ENCODE peak calls at places on chromosome 2, in ten cellular contexts. T, E, X, B, K, O, J, M, P and D are unnamed samples.

GRCh38 chr2:23844905-23845304 is 82.0 kb downstream of the ATAD2B start:
- DNase-seq in T (no peak), E (no peak), X (no peak), B (no peak), K (no peak), O (no peak), J (no peak), M (no peak), P (no peak), D (no peak)

GRCh38 chr2:5673861-5674240 is 18.3 kb upstream of the SOX11 start:
- DNase-seq in T (no peak), E (peak; percentile 40), X (no peak), B (no peak), K (no peak), O (no peak), J (no peak), M (no peak), P (no peak), D (no peak)

GRCh38 chr2:173002751-173003541 is 72.7 kb upstream of the MAP3K20 start:
- DNase-seq in T (no peak), E (peak; percentile 14), X (no peak), B (no peak), K (no peak), O (no peak), J (no peak), M (no peak), P (no peak), D (no peak)

GRCh38 chr2:183021613-183022012 is 16.6 kb downstream of the NCKAP1 start:
- DNase-seq in T (no peak), E (no peak), X (no peak), B (no peak), K (no peak), O (no peak), J (no peak), M (no peak), P (no peak), D (no peak)

GRCh38 chr2:203783496-203784203 is 77.2 kb downstream of the CD28 start:
- DNase-seq in T (no peak), E (no peak), X (no peak), B (no peak), K (no peak), O (no peak), J (no peak), M (no peak), P (no peak), D (no peak)

GRCh38 chr2:154697422-154698237 is 865 bp upstream of the KCNJ3 start:
- DNase-seq in T (no peak), E (peak; percentile 60), X (peak; percentile 69), B (no peak), K (peak; percentile 48), O (no peak), J (peak; percentile 65), M (no peak), P (peak; percentile 21), D (peak; percentile 20)

GRCh38 chr2:40401896-40402295 is 50.0 kb downstream of the SLC8A1 start:
- DNase-seq in T (no peak), E (no peak), X (no peak), B (no peak), K (no peak), O (no peak), J (no peak), M (no peak), P (no peak), D (no peak)

GRCh38 chr2:109470121-109470921 is 143.4 kb downstream of the SEPTIN10 start:
- DNase-seq in T (no peak), E (no peak), X (no peak), B (no peak), K (no peak), O (no peak), J (no peak), M (no peak), P (peak; percentile 56), D (no peak)

GRCh38 chr2:61771904-61772845 is 81.7 kb downstream of the FAM161A start:
- DNase-seq in T (no peak), E (no peak), X (no peak), B (no peak), K (no peak), O (no peak), J (no peak), M (no peak), P (no peak), D (no peak)

GRCh38 chr2:192098814-192099491 is 95.8 kb downstream of the TMEFF2 start:
- DNase-seq in T (no peak), E (no peak), X (no peak), B (no peak), K (no peak), O (no peak), J (no peak), M (no peak), P (no peak), D (no peak)

GRCh38 chr2:192099742-192100141 is 95.0 kb downstream of the TMEFF2 start:
- DNase-seq in T (no peak), E (no peak), X (no peak), B (no peak), K (no peak), O (no peak), J (no peak), M (no peak), P (no peak), D (no peak)
- TF ChIP-seq CTCF in T (no peak), E (no peak), X (no peak), B (no peak), K (no peak), O (no peak), J (no peak), M (no peak), P (no peak), D (no peak)

GRCh38 chr2:66017763-66018162 is 417.2 kb upstream of the MEIS1 start:
- DNase-seq in T (no peak), E (no peak), X (no peak), B (no peak), K (no peak), O (no peak), J (no peak), M (no peak), P (no peak), D (no peak)

GRCh38 chr2:66014450-66014849 is 420.5 kb upstream of the MEIS1 start:
- DNase-seq in T (no peak), E (no peak), X (no peak), B (no peak), K (no peak), O (no peak), J (no peak), M (no peak), P (no peak), D (no peak)

GRCh38 chr2:66013456-66013855 is 421.5 kb upstream of the MEIS1 start:
- DNase-seq in T (no peak), E (no peak), X (no peak), B (no peak), K (no peak), O (no peak), J (no peak), M (no peak), P (no peak), D (no peak)
- TF ChIP-seq CTCF in T (no peak), E (peak; percentile 51), X (peak; percentile 53), B (no peak), K (no peak), O (no peak), J (peak; percentile 15), M (no peak), P (no peak), D (peak; percentile 47)

DNA sequence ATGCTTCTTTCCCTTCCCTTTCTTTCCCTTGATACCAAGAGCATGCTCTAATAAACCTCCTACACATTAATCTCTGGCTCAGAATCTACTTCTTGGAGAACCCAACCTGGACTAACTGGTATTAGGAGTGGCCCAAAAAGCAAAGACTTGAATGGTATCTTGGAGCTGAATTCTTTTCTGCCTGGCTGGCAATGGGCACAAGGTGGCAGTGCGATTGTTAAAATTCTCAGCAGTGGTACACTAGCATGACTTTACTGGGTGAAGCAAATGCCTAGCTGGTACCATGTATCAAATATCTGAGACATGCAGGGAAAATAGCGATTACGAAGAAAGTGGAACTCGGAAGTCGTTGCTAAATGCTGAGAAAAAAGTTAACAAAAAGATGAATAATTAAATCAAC is 376.1 kb downstream of the XIRP2 start:
- DNase-seq in T (no peak), E (peak; percentile 68), X (no peak), B (no peak), K (no peak), O (no peak), J (no peak), M (no peak), P (no peak), D (no peak)
- TF ChIP-seq CTCF in T (no peak), E (peak; percentile 87), X (peak; percentile 48), B (no peak), K (no peak), O (no peak), J (no peak), M (no peak), P (peak; percentile 14), D (peak; percentile 16)

GRCh38 chr2:235381261-235381912 is 112.5 kb upstream of the AGAP1 start:
- DNase-seq in T (no peak), E (no peak), X (no peak), B (no peak), K (no peak), O (no peak), J (no peak), M (no peak), P (no peak), D (no peak)

GRCh38 chr2:235382091-235383000 is 111.5 kb upstream of the AGAP1 start:
- DNase-seq in T (no peak), E (no peak), X (no peak), B (no peak), K (no peak), O (no peak), J (no peak), M (no peak), P (no peak), D (no peak)

GRCh38 chr2:235389626-235390025 is 104.2 kb upstream of the AGAP1 start:
- DNase-seq in T (no peak), E (no peak), X (no peak), B (no peak), K (no peak), O (no peak), J (no peak), M (no peak), P (no peak), D (no peak)

GRCh38 chr2:235383272-235383843 is 110.5 kb upstream of the AGAP1 start:
- DNase-seq in T (no peak), E (no peak), X (no peak), B (no peak), K (no peak), O (no peak), J (no peak), M (no peak), P (no peak), D (no peak)

DNA sequence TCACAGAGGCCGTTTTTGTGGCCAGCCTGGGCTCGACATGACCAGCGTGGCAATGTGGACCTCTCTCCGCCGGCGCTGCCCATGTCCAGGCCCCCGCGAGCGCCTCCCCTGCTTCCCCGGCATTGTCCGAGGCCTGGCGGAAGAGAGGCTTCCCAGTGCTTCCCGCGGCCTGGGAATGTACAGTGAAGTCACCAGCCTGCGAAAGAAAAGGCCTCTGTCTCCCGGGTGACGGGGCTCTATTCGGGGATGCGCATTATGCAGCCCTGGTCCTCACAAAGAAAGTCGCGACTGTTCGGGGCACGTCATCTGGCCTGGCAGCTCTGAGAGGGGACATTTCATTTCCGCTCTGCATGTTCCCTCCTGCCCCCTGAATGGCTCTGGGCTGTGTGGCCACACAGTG is 109.2 kb upstream of the AGAP1 start:
- DNase-seq in T (no peak), E (peak; percentile 79), X (no peak), B (no peak), K (no peak), O (no peak), J (no peak), M (no peak), P (no peak), D (peak; percentile 66)
- TF ChIP-seq CTCF in T (no peak), E (no peak), X (no peak), B (no peak), K (no peak), O (no peak), J (no peak), M (no peak), P (no peak), D (no peak)